ENCODE peak calls at places on chromosomes 11 and 22, in eight cellular contexts. R, D, X, J, M, T, O and V are unnamed samples.

GRCh38 chr11:121282376-121282775 is 10.2 kb upstream of the SC5D start:
- DNase-seq in R (no peak), D (no peak), X (no peak), J (peak; percentile 16), M (no peak), T (no peak), O (no peak), V (peak; percentile 22)

GRCh38 chr22:19174106-19175025 is 4.2 kb downstream of the SLC25A1 start:
- DNase-seq in R (no peak), D (no peak), X (no peak), J (peak; percentile 80), M (no peak), T (no peak), O (peak; percentile 17), V (peak; percentile 71)

GRCh38 chr22:41919357-41920224 is 4.7 kb upstream of the SHISA8 start:
- DNase-seq in R (peak; percentile 72), D (no peak), X (no peak), J (no peak), M (peak; percentile 25), T (no peak), O (no peak), V (no peak)

GRCh38 chr11:76793834-76794291 is 10.7 kb downstream of the TSKU start:
- DNase-seq in R (no peak), D (no peak), X (no peak), J (no peak), M (no peak), T (no peak), O (no peak), V (no peak)

GRCh38 chr11:9851366-9851765 is 187.5 kb downstream of the SWAP70 start:
- DNase-seq in R (no peak), D (no peak), X (no peak), J (peak; percentile 49), M (no peak), T (no peak), O (no peak), V (no peak)

GRCh38 chr22:43098356-43098755 is 9.2 kb upstream of the TTLL1 start:
- DNase-seq in R (no peak), D (no peak), X (no peak), J (no peak), M (no peak), T (no peak), O (no peak), V (no peak)

GRCh38 chr11:4605057-4605456 is 3.0 kb downstream of the TRIM68 start:
- DNase-seq in R (no peak), D (no peak), X (no peak), J (no peak), M (no peak), T (no peak), O (no peak), V (no peak)

GRCh38 chr11:73410627-73411026 is 34.4 kb downstream of the RELT start:
- DNase-seq in R (no peak), D (no peak), X (no peak), J (no peak), M (no peak), T (no peak), O (no peak), V (no peak)

GRCh38 chr11:126997196-126997595 is 3.4 kb downstream of the KIRREL3 start:
- DNase-seq in R (no peak), D (no peak), X (no peak), J (no peak), M (no peak), T (no peak), O (no peak), V (no peak)

GRCh38 chr11:10208045-10208674 is 85.9 kb downstream of the SBF2 start:
- DNase-seq in R (no peak), D (no peak), X (peak; percentile 50), J (peak; percentile 58), M (no peak), T (peak; percentile 8), O (peak; percentile 43), V (no peak)